ENCODE peak calls at places on chromosomes 12 and 14, in six cellular contexts. L is PC-9, S is A673, M is neural progenitor cell, U is right lobe of liver, A is adrenal gland. D is an unnamed sample.

GRCh38 chr14:48350971-48351370 is 675.6 kb upstream of the MDGA2 start:
- DNase-seq in L (peak; percentile 36), S (no peak), M (no peak), U (no peak), A (no peak), D (no peak)

GRCh38 chr12:77087427-77087826 is 22.1 kb upstream of the E2F7 start:
- DNase-seq in L (no peak), S (no peak), M (no peak), U (no peak), A (no peak), D (no peak)

GRCh38 chr14:53152909-53153701 is at the start of gene DDHD1:
- DNase-seq in L (no peak), S (peak; percentile 87), M (peak; percentile 93), U (peak; percentile 84), A (peak; percentile 81), D (peak; percentile 65)

GRCh38 chr14:68279777-68280233 is 460.2 kb downstream of the RAD51B start:
- DNase-seq in L (no peak), S (no peak), M (no peak), U (no peak), A (no peak), D (no peak)

GRCh38 chr12:56522486-56523193 is 1.0 kb downstream of the RBMS2 start:
- DNase-seq in L (peak; percentile 58), S (peak; percentile 37), M (peak; percentile 30), U (no peak), A (no peak), D (no peak)

GRCh38 chr12:67237231-67237630 is 31.9 kb upstream of the CAND1 start:
- DNase-seq in L (no peak), S (peak; percentile 14), M (peak; percentile 63), U (no peak), A (no peak), D (no peak)

GRCh38 chr12:50662121-50662480 is 101.8 kb upstream of the ATF1 start:
- DNase-seq in L (no peak), S (no peak), M (no peak), U (no peak), A (no peak), D (no peak)

GRCh38 chr12:111093428-111094142 is 173.2 kb upstream of the MYL2 start:
- DNase-seq in L (no peak), S (no peak), M (no peak), U (no peak), A (no peak), D (no peak)

GRCh38 chr14:46499521-46499920 is 152.1 kb downstream of the RPL10L start:
- DNase-seq in L (no peak), S (no peak), M (no peak), U (no peak), A (no peak), D (no peak)

GRCh38 chr14:105145381-105146180 is 23.0 kb downstream of the JAG2 start:
- DNase-seq in L (no peak), S (no peak), M (no peak), U (no peak), A (no peak), D (no peak)
- H3K27ac ChIP-seq in L (no peak overlapping the region), S (no peak overlapping the region), M (no peak overlapping the region), U (no peak overlapping the region), A (no peak overlapping the region), D (no peak overlapping the region)

GRCh38 chr14:95515080-95515489 is 1.4 kb downstream of the SYNE3 start:
- DNase-seq in L (no peak), S (peak; percentile 90), M (peak; percentile 58), U (no peak), A (peak; percentile 70), D (no peak)

GRCh38 chr14:95510804-95511203 is 5.6 kb downstream of the SYNE3 start:
- DNase-seq in L (no peak), S (no peak), M (peak; percentile 29), U (no peak), A (peak; percentile 8), D (no peak)

GRCh38 chr14:95514131-95515079 is 2.0 kb downstream of the SYNE3 start:
- DNase-seq in L (no peak), S (no peak), M (no peak), U (peak; percentile 82), A (peak; percentile 14), D (no peak)

GRCh38 chr14:95511687-95512086 is 4.8 kb downstream of the SYNE3 start:
- DNase-seq in L (no peak), S (no peak), M (no peak), U (no peak), A (peak; percentile 81), D (no peak)

GRCh38 chr14:95513261-95513660 is 3.2 kb downstream of the SYNE3 start:
- DNase-seq in L (no peak), S (no peak), M (no peak), U (no peak), A (peak; percentile 8), D (no peak)
- H3K4me1 ChIP-seq in L (peaks cover 3% of the 10 kb centered on the region), S (peaks cover 35% of the 10 kb centered on the region), M (peaks cover 21% of the 10 kb centered on the region), U (peaks cover 31% of the 10 kb centered on the region), A (peaks cover 69% of the 10 kb centered on the region), D (peaks cover 55% of the 10 kb centered on the region)

GRCh38 chr12:10557329-10557728 is 51.6 kb downstream of the EIF2S3B start:
- DNase-seq in L (no peak), S (no peak), M (no peak), U (no peak), A (no peak), D (no peak)
- H3K4me3 ChIP-seq in L (no peak overlapping the region), S (no peak overlapping the region), M (no peak overlapping the region), U (no peak overlapping the region), A (no peak overlapping the region), D (no peak overlapping the region)

DNA sequence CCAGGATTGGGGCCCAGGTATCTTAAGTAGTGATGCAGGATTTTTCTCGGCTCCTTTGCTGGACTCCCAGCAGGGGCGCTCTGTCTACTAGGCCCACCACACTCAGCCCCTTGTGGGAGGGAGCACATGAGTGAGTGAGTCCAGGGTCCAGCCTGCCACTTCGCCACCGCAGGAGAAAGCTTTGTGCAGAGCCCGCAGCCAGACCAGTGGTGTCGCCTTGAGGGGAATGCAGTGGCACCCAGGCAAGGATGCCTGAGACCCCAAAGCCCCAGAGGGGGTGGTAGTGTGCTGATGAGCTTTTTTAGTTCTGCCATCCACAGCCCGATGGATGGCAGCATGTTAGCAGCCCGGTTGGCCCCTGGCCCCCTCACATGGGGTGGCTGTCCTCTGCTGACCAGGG is 5.4 kb upstream of the MRPS35 start:
- DNase-seq in L (no peak), S (no peak), M (peak; percentile 52), U (no peak), A (no peak), D (no peak)
- H3K27ac ChIP-seq in L (no peak overlapping the region), S (no peak overlapping the region), M (no peak overlapping the region), U (no peak overlapping the region), A (no peak overlapping the region), D (no peak overlapping the region)

GRCh38 chr14:54208751-54209150 is 188.1 kb upstream of the CDKN3 start:
- DNase-seq in L (no peak), S (no peak), M (no peak), U (no peak), A (no peak), D (no peak)
- H3K4me1 ChIP-seq in L (peaks cover 21% of the 10 kb centered on the region), S (no peaks in the 10 kb centered on the region), M (no peaks in the 10 kb centered on the region), U (no peaks in the 10 kb centered on the region), A (no peaks in the 10 kb centered on the region), D (no peaks in the 10 kb centered on the region)